ENCODE peak calls at places on chromosomes 11 and 22, in eight cellular contexts. H, O, R, T, K, I, X and U are unnamed samples.
A peak's percentile ranks its signal among the peaks of the same experiment; 100 is the strongest.

GRCh38 chr22:19509923-19510322 is 14.3 kb downstream of the CLDN5 start:
- DNase-seq in H (no peak), O (no peak), R (no peak), T (no peak), K (no peak), I (no peak), X (peak; percentile 31), U (no peak)

GRCh38 chr22:45905924-45906865 is 70.8 kb downstream of the WNT7B start:
- DNase-seq in H (no peak), O (no peak), R (peak; percentile 23), T (no peak), K (no peak), I (peak; percentile 62), X (no peak), U (no peak)

GRCh38 chr11:126380909-126381308 is 25.4 kb downstream of the ST3GAL4 start:
- DNase-seq in H (no peak), O (no peak), R (no peak), T (no peak), K (no peak), I (no peak), X (no peak), U (peak; percentile 6)

GRCh38 chr11:83195176-83195531 is 1.6 kb downstream of the ANKRD42 start:
- DNase-seq in H (no peak), O (no peak), R (no peak), T (no peak), K (no peak), I (peak; percentile 1), X (no peak), U (no peak)

GRCh38 chr22:40498454-40499186 is 128.2 kb downstream of the SGSM3 start:
- DNase-seq in H (peak; percentile 100), O (peak; percentile 79), R (peak; percentile 89), T (peak; percentile 98), K (peak; percentile 36), I (peak; percentile 97), X (peak; percentile 39), U (no peak)

GRCh38 chr11:7512525-7513209 is 1.1 kb upstream of the PPFIBP2 start:
- DNase-seq in H (no peak), O (no peak), R (no peak), T (no peak), K (peak; percentile 10), I (no peak), X (peak; percentile 95), U (peak; percentile 70)

GRCh38 chr11:112016088-112016764 is 9.0 kb upstream of the DLAT start:
- DNase-seq in H (no peak), O (no peak), R (no peak), T (no peak), K (no peak), I (peak; percentile 24), X (no peak), U (no peak)

GRCh38 chr11:29842061-29842460 is 174.8 kb downstream of the KCNA4 start:
- DNase-seq in H (peak; percentile 15), O (no peak), R (no peak), T (peak; percentile 27), K (no peak), I (no peak), X (no peak), U (no peak)

GRCh38 chr11:117670443-117670842 is 126.6 kb downstream of the DSCAML1 start:
- DNase-seq in H (no peak), O (no peak), R (no peak), T (no peak), K (no peak), I (no peak), X (no peak), U (no peak)

GRCh38 chr22:22037229-22037628 is 54.6 kb upstream of the TOP3B start:
- DNase-seq in H (no peak), O (no peak), R (no peak), T (no peak), K (no peak), I (no peak), X (no peak), U (no peak)

GRCh38 chr11:121577106-121577505 is 124.3 kb upstream of the SORL1-AS1 start:
- DNase-seq in H (no peak), O (no peak), R (no peak), T (no peak), K (no peak), I (no peak), X (no peak), U (no peak)

GRCh38 chr11:17036666-17037658 is 22.7 kb upstream of the PLEKHA7 start:
- DNase-seq in H (no peak), O (no peak), R (no peak), T (peak; percentile 10), K (peak; percentile 76), I (no peak), X (no peak), U (no peak)

GRCh38 chr11:125724125-125724524 is 22.0 kb upstream of the PATE1 start:
- DNase-seq in H (peak; percentile 22), O (no peak), R (no peak), T (peak; percentile 29), K (peak; percentile 56), I (peak; percentile 4), X (no peak), U (no peak)

GRCh38 chr11:119371778-119372182 is 9.7 kb downstream of the USP2 start:
- DNase-seq in H (peak; percentile 59), O (no peak), R (no peak), T (peak; percentile 63), K (no peak), I (no peak), X (no peak), U (no peak)

GRCh38 chr22:39456262-39457046 is at the start of gene MGAT3:
- DNase-seq in H (no peak), O (no peak), R (no peak), T (no peak), K (no peak), I (no peak), X (no peak), U (no peak)

GRCh38 chr22:17980638-17981051 is 43.7 kb downstream of the MICAL3 start:
- DNase-seq in H (peak; percentile 35), O (no peak), R (no peak), T (peak; percentile 44), K (no peak), I (peak; percentile 48), X (no peak), U (no peak)

DNA sequence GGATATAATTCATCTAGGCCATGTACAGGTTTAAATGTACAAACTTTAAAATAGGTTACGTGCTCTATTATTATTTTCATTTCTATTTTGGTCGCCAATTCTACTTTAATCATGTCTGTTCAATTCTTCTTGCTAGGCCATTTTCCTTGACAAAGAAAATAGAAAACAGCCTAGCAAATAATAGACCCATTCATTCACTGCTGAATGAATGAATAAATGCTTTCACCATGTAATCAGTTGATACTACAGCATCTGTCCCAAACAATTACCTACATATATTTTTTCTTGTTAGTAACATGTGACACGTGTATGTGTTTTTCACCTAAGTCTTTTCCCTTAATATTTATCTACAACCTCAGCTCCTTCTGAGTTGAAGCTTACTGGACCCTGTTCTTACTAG is 27.5 kb downstream of the SNX19 start:
- DNase-seq in H (no peak), O (no peak), R (no peak), T (no peak), K (no peak), I (no peak), X (no peak), U (no peak)
- TF ChIP-seq CTCF in H (no peak), O (no peak), R (no peak), T (no peak), K (no peak), I (no peak), X (no peak), U (no peak)

DNA sequence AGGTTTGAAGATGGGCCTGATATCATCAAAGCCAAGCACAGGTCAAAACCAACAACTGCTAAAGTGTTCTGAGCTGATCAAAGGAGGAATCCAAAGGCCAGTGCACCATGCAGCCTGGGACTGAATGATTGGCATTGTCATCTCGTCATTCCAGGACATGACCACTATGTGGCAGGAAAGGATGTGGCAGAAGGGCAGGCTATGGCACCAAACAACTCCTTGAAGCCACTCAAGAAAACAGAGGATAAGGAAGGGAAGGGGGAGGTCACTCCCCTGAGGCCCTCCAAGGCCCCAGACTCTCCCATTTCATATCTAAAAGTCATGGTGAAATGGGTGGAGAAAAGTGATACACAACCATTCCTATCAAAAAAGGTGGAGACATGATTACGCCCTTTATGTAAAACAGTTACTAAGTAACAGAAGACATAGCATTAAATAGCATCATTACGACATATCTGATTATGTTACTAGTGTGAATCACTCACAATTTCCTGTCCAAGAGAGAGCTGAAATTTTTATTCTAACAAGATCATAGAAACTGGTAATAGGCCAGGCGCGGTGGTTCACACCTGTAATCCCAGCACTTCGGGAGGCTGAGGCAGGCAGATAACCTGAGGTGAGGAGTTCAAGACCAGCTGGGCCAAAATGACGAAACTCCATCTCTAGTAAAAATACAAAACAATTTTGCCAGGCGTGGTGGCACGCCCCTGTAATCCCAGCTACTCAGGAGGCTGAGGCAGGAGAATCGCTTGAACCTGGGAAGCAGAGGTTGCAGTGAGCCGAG is 49.3 kb downstream of the AHNAK start:
- DNase-seq in H (peak; percentile 98), O (peak; percentile 76), R (no peak), T (peak; percentile 86), K (peak; percentile 78), I (peak; percentile 81), X (no peak), U (no peak)
- TF ChIP-seq CTCF in H (peak; percentile 53), O (peak; percentile 61), R (no peak), T (peak; percentile 54), K (peak; percentile 87), I (peak; percentile 24), X (no peak), U (peak; percentile 50)

DNA sequence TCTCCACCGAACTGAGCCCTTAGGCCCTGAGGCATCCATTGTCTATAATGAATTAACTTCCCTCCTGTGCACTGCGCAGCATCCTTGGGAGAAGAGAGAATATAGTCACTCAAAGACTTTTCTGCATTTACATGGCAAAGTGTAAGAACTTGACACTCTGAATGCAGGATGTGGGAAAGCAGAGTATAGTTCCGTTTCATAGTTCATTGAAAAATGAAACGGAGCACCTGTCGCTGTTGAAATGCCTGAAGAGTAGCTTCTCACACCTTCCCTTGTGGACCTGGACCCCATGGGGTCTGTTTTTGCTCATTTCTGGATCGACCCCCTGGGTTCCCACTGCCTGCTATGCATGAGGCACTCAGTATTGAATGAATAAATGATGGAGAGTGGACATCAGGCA is 6.3 kb downstream of the ZNRF3 start:
- DNase-seq in H (no peak), O (no peak), R (no peak), T (no peak), K (no peak), I (no peak), X (peak; percentile 17), U (no peak)
- TF ChIP-seq CTCF in H (no peak), O (no peak), R (no peak), T (no peak), K (no peak), I (no peak), X (no peak), U (no peak)

GRCh38 chr11:12411395-12411794 is 34.0 kb downstream of the PARVA start:
- DNase-seq in H (no peak), O (no peak), R (no peak), T (no peak), K (no peak), I (no peak), X (no peak), U (no peak)

GRCh38 chr11:12411806-12412727 is 34.7 kb downstream of the PARVA start:
- DNase-seq in H (peak; percentile 93), O (peak; percentile 86), R (peak; percentile 85), T (peak; percentile 88), K (peak; percentile 90), I (peak; percentile 95), X (peak; percentile 90), U (peak; percentile 73)

GRCh38 chr11:12409621-12410005 is 32.2 kb downstream of the PARVA start:
- DNase-seq in H (no peak), O (no peak), R (no peak), T (no peak), K (no peak), I (peak; percentile 20), X (no peak), U (no peak)

GRCh38 chr11:12408156-12408770 is 30.9 kb downstream of the PARVA start:
- DNase-seq in H (no peak), O (no peak), R (no peak), T (no peak), K (no peak), I (no peak), X (no peak), U (no peak)

GRCh38 chr11:12410006-12410728 is 32.8 kb downstream of the PARVA start:
- DNase-seq in H (no peak), O (no peak), R (no peak), T (peak; percentile 15), K (peak; percentile 38), I (peak; percentile 51), X (peak; percentile 86), U (no peak)
- TF ChIP-seq CTCF in H (peak; percentile 4), O (no peak), R (peak; percentile 11), T (no peak), K (peak; percentile 45), I (peak; percentile 23), X (no peak), U (no peak)